ENCODE peak calls at places on chromosomes 2 and 18, in five cellular contexts. U is H1, D is HepG2, G is K562, C is GM12891. Q is an unnamed sample.

GRCh38 chr2:38683766-38684165 is 17.9 kb downstream of the GALM start:
- DNase-seq in U (no peak), D (no peak), G (no peak), C (no peak), Q (no peak)

GRCh38 chr2:150919899-150920298 is 341.8 kb downstream of the RBM43 start:
- DNase-seq in U (no peak), D (no peak), G (no peak), C (no peak), Q (no peak)

GRCh38 chr2:203909192-203909945 is 27.2 kb upstream of the ICOS start:
- DNase-seq in U (peak), D (peak), G (peak), C (no peak), Q (no peak)

GRCh38 chr2:219309278-219309677 is at the start of gene PTPRN:
- DNase-seq in U (peak), D (no peak), G (no peak), C (no peak), Q (no peak)

GRCh38 chr2:168138911-168139310 is 108.5 kb downstream of the STK39 start:
- DNase-seq in U (no peak), D (no peak), G (no peak), C (no peak), Q (no peak)

GRCh38 chr2:42917374-42918017 is 125.1 kb upstream of the HAAO start:
- DNase-seq in U (no peak), D (no peak), G (peak), C (no peak), Q (no peak)

GRCh38 chr18:26734760-26735159 is 130.7 kb downstream of the AQP4 start:
- DNase-seq in U (no peak), D (no peak), G (no peak), C (no peak), Q (no peak)

GRCh38 chr2:84865181-84865783 is 15.6 kb downstream of the TRABD2A start:
- DNase-seq in U (no peak), D (no peak), G (no peak), C (no peak), Q (no peak)

GRCh38 chr2:217816396-217816869 is 186.4 kb downstream of the TNS1 start:
- DNase-seq in U (no peak), D (no peak), G (no peak), C (no peak), Q (no peak)

GRCh38 chr2:241619602-241620418 is 17.1 kb downstream of the THAP4 start:
- DNase-seq in U (no peak), D (no peak), G (no peak), C (no peak), Q (no peak)

GRCh38 chr2:7161501-7161900 is 244.3 kb downstream of the RNF144A start:
- DNase-seq in U (no peak), D (no peak), G (no peak), C (no peak), Q (no peak)

GRCh38 chr18:79962835-79963657 is 1.4 kb upstream of the HSBP1L1 start:
- DNase-seq in U (no peak), D (no peak), G (no peak), C (peak), Q (peak)

GRCh38 chr2:101779190-101779589 is 81.7 kb downstream of the MAP4K4 start:
- DNase-seq in U (no peak), D (no peak), G (no peak), C (no peak), Q (no peak)

GRCh38 chr18:8471373-8471772 is 137.9 kb upstream of the RAB12 start:
- DNase-seq in U (no peak), D (no peak), G (no peak), C (no peak), Q (no peak)

GRCh38 chr2:126788113-126788512 is 110.6 kb upstream of the TEX51 start:
- DNase-seq in U (no peak), D (no peak), G (no peak), C (no peak), Q (no peak)
- TF ChIP-seq TAF1 in U (no peak), D (no peak), G (no peak), C (no peak), Q (no peak)

GRCh38 chr2:10686176-10686575 is 3.6 kb downstream of the NOL10 start:
- DNase-seq in U (no peak), D (no peak), G (peak), C (no peak), Q (no peak)

GRCh38 chr2:10688921-10689807 is 611 bp downstream of the NOL10 start:
- DNase-seq in U (no peak), D (no peak), G (peak), C (peak), Q (no peak)

DNA sequence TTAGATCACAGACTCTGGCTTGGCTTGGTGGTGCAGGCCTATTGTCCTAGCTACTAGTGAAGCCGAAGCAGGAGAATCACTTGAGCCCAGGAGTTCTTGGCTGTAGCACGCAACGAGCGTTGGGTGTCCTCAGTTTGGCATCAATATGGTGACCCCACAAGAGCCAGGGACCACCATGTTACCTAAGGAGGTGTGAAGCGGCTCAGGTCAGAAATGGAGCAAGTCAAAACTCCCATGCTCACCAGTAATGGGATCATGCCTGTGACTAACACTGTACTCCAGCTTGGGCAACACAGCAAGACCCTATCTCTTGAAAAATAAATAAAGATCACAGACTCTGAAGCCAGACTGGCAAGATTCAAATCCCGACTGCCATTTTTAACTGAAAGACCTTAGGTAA is 1.7 kb upstream of the NOL10 start:
- DNase-seq in U (no peak), D (no peak), G (no peak), C (no peak), Q (no peak)
- TF ChIP-seq POLR2AphosphoS5 in U (no peak), D (no peak), G (no peak), C (no peak), Q (no peak)

DNA sequence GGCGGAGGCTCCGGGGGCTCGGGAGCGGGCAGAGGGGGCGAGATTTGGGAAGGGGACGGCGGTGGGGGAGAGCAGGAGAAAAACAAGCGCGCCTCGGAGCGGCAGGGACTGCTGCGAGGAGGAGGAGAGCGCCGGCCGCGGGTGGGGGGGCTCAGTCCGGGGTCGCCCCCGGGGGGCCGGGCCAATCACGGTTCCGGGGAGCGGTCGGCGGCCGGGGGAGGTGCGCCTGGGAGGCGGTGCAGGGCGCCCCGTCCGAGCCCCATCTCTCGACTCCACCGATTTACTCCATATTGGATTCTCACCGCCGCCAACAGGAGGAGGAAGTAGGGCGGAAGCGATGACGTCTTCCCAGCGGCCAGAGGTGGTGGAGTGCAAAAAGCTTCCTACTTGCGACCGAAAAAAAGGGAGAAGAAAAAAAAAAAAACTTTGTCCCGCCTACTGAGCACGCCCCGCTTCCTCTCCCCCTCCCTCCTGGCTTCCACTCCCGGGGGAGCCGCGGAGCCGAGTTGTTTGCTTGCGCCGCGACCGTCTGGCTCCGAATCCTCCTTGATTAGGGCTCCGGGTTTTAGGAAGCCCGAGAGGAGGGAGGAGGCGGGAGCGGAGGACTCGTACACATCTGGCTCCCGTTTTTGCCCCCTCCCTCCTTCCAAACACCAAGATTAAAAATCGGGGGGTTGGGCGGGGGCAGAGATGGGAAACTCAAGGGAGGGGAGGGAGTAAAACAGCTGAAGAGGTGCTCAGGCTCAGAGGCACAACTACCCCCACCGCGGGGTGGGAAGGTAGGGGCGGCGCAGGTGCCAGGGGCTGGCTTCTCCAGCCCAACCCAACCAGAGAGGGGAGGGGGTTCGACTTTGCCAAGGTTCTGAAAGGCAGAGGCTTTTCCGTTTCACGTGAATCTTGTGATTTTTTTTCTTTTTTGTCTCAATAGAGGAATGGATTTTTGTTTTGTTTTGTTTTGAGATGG is at the start of gene SPRED2:
- DNase-seq in U (peak), D (peak), G (peak), C (peak), Q (peak)
- TF ChIP-seq POLR2A in U (no peak), D (peak), G (peak), C (no peak), Q (peak)

DNA sequence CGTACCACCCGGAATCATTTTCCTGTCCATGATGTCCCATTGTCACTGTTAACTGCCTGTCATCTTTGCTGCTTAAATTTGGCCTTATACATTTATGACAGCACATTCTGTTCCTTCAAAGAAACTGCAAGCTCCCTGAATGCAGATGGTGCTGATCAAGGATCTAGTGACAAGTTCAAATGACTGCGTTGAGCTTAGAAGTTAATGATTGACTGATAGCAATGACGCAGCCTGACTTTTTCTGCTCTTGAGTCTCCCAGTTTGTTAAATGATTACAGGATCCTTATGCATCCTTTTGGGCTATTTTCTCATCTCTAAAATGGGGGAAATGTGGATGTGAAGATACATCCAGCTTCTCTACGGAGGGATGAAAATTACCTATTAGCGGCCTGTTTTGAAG is 159.0 kb downstream of the DCC start:
- DNase-seq in U (no peak), D (peak), G (no peak), C (no peak), Q (no peak)
- TF ChIP-seq TAF1 in U (no peak), D (no peak), G (no peak), C (no peak), Q (no peak)

DNA sequence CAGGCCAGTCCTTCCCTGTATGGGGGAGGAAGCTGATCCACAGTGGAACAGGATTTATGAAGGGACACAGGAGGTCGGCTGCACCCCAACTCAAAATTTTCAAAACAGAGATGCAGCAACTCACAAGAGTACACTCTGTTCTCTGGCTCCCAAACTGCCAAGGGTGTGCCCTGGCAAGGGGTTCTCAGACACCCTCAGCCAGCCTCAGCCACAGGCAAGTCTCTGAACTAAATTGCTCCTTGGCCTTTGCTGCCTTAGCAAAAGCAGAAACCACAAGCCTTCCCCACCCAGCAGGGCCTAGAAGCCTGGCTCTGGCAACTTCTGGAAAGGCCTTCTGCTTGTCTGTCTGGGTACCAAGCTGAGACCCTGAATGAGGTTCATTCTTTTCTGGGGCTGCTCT is 36.6 kb downstream of the RHOB start:
- DNase-seq in U (no peak), D (no peak), G (no peak), C (no peak), Q (no peak)
- TF ChIP-seq POLR2AphosphoS5 in U (no peak), D (no peak), G (no peak), C (no peak), Q (no peak)

GRCh38 chr18:48155856-48156255 is 225.4 kb upstream of the SMAD2 start:
- DNase-seq in U (no peak), D (no peak), G (no peak), C (no peak), Q (no peak)

GRCh38 chr18:48151421-48152095 is 221.1 kb upstream of the SMAD2 start:
- DNase-seq in U (no peak), D (no peak), G (no peak), C (no peak), Q (no peak)

GRCh38 chr18:48157956-48158355 is 227.5 kb upstream of the SMAD2 start:
- DNase-seq in U (no peak), D (no peak), G (no peak), C (no peak), Q (no peak)

GRCh38 chr18:48152549-48152948 is 222.1 kb upstream of the SMAD2 start:
- DNase-seq in U (no peak), D (peak), G (no peak), C (no peak), Q (no peak)

GRCh38 chr18:48153641-48154481 is 223.4 kb upstream of the SMAD2 start:
- DNase-seq in U (no peak), D (peak), G (no peak), C (no peak), Q (no peak)
- TF ChIP-seq POLR2A in U (no peak), D (no peak), G (no peak), C (no peak), Q (no peak)

GRCh38 chr2:172416447-172417058 is 10.8 kb upstream of the ITGA6 start:
- DNase-seq in U (no peak), D (no peak), G (no peak), C (no peak), Q (no peak)

GRCh38 chr2:172412996-172413492 is 14.3 kb upstream of the ITGA6 start:
- DNase-seq in U (no peak), D (no peak), G (no peak), C (no peak), Q (no peak)

GRCh38 chr2:172420096-172420671 is 7.2 kb upstream of the ITGA6 start:
- DNase-seq in U (no peak), D (no peak), G (no peak), C (no peak), Q (no peak)

DNA sequence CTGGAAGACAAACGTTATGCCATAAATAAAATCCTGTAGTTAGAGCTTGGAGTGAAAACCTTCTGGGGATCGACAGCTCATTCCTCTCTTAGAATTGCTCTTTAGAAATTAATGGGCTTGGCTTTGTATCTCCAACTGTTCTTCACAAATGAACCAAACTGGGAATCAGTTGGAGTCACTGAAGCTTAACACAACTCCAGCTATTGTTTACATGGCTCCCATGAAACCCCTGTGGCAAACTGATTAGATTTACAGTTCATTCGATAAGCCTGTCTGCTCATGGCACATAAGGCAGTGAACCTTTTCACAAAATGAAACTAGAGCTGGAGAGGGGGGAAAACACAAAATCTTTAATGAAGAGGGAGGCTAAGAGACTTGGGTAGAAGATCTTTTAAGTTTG is 11.6 kb upstream of the ITGA6 start:
- DNase-seq in U (no peak), D (no peak), G (no peak), C (no peak), Q (no peak)
- TF ChIP-seq TAF1 in U (no peak), D (no peak), G (no peak), C (no peak), Q (no peak)

GRCh38 chr2:174659069-174659900 is 61.7 kb upstream of the WIPF1 start:
- DNase-seq in U (no peak), D (no peak), G (no peak), C (no peak), Q (no peak)
- TF ChIP-seq POLR2AphosphoS5 in U (no peak), D (no peak), G (no peak), C (no peak), Q (no peak)

GRCh38 chr2:197453123-197453913 is at the start of gene COQ10B:
- DNase-seq in U (peak), D (peak), G (peak), C (peak), Q (peak)

GRCh38 chr2:197454923-197455322 is 1.6 kb downstream of the COQ10B start:
- DNase-seq in U (no peak), D (no peak), G (no peak), C (no peak), Q (no peak)

GRCh38 chr2:197455428-197455827 is 2.1 kb downstream of the COQ10B start:
- DNase-seq in U (no peak), D (no peak), G (no peak), C (no peak), Q (no peak)

GRCh38 chr2:197452754-197453122 is 614 bp upstream of the COQ10B start:
- DNase-seq in U (no peak), D (no peak), G (no peak), C (no peak), Q (no peak)

GRCh38 chr2:197453914-197454398 is 604 bp downstream of the COQ10B start:
- DNase-seq in U (no peak), D (peak), G (peak), C (peak), Q (peak)
- TF ChIP-seq POLR2A in U (peak), D (no peak), G (peak), C (no peak), Q (no peak)